ENCODE peak calls at places on chromosomes 11 and 22, in eight cellular contexts. Q is nephron progenitor cell, G is T47D, N is AG08396, W is ACHN, D is HEK293T, B is glutamatergic neuron, I is sigmoid colon. T is an unnamed sample.

GRCh38 chr22:31085493-31085824 is 4.3 kb downstream of the SMTN start:
- DNase-seq in Q (no peak), G (no peak), N (no peak), W (no peak), D (no peak), B (no peak), I (peak), T (no peak)

GRCh38 chr22:36349726-36350125 is 38.0 kb downstream of the MYH9 start:
- DNase-seq in Q (no peak), G (no peak), N (no peak), W (no peak), D (no peak), B (no peak), I (no peak), T (no peak)

GRCh38 chr11:32451808-32452207 is 16.5 kb upstream of the WT1 start:
- DNase-seq in Q (no peak), G (no peak), N (no peak), W (no peak), D (no peak), B (no peak), I (no peak), T (no peak)

GRCh38 chr22:49827853-49828598 is at the start of gene BRD1:
- DNase-seq in Q (peak), G (peak), N (peak), W (peak), D (peak), B (peak), I (no peak), T (peak)

GRCh38 chr11:35761887-35762286 is 99.3 kb downstream of the TRIM44 start:
- DNase-seq in Q (no peak), G (no peak), N (no peak), W (no peak), D (no peak), B (no peak), I (no peak), T (no peak)

GRCh38 chr11:130636672-130637463 is 188.4 kb downstream of the ADAMTS15 start:
- DNase-seq in Q (no peak), G (no peak), N (peak), W (peak), D (no peak), B (no peak), I (no peak), T (peak)

GRCh38 chr22:20428496-20429253 is 8.9 kb downstream of the SCARF2 start:
- DNase-seq in Q (no peak), G (no peak), N (no peak), W (no peak), D (no peak), B (no peak), I (peak), T (no peak)

GRCh38 chr11:15912291-15912690 is 444.1 kb downstream of the SOX6 start:
- DNase-seq in Q (no peak), G (no peak), N (no peak), W (no peak), D (no peak), B (no peak), I (no peak), T (no peak)

GRCh38 chr22:26636296-26636695 is 14.5 kb downstream of the CRYBA4 start:
- DNase-seq in Q (no peak), G (no peak), N (no peak), W (no peak), D (no peak), B (no peak), I (no peak), T (no peak)

GRCh38 chr22:19892249-19892879 is 37.7 kb upstream of the GNB1L start:
- DNase-seq in Q (peak), G (no peak), N (no peak), W (no peak), D (no peak), B (no peak), I (no peak), T (no peak)

GRCh38 chr11:57434640-57435546 is 8.0 kb upstream of the SLC43A3 start:
- DNase-seq in Q (no peak), G (no peak), N (peak), W (peak), D (no peak), B (no peak), I (no peak), T (peak)

GRCh38 chr11:23138761-23139160 is 278.5 kb upstream of the CCDC179 start:
- DNase-seq in Q (no peak), G (no peak), N (no peak), W (no peak), D (no peak), B (no peak), I (no peak), T (no peak)

GRCh38 chr11:92477686-92478085 is 253.1 kb downstream of the FAT3 start:
- DNase-seq in Q (no peak), G (no peak), N (no peak), W (no peak), D (no peak), B (no peak), I (no peak), T (no peak)

GRCh38 chr11:76124905-76125566 is 81.3 kb downstream of the WNT11 start:
- DNase-seq in Q (no peak), G (no peak), N (no peak), W (no peak), D (no peak), B (no peak), I (no peak), T (no peak)

GRCh38 chr11:100890779-100891178 is 203.7 kb downstream of the ARHGAP42 start:
- DNase-seq in Q (no peak), G (no peak), N (peak), W (peak), D (no peak), B (no peak), I (no peak), T (peak)

GRCh38 chr22:39236321-39237275 is 8.2 kb downstream of the PDGFB start:
- DNase-seq in Q (no peak), G (no peak), N (no peak), W (no peak), D (no peak), B (no peak), I (no peak), T (no peak)

GRCh38 chr22:50186789-50187523 is 1.2 kb downstream of the TRABD start:
- DNase-seq in Q (no peak), G (no peak), N (no peak), W (no peak), D (no peak), B (peak), I (no peak), T (peak)

GRCh38 chr11:65773784-65774411 is 6.9 kb downstream of the AP5B1 start:
- DNase-seq in Q (no peak), G (no peak), N (peak), W (no peak), D (peak), B (no peak), I (peak), T (no peak)

GRCh38 chr22:23381661-23382427 is 198.2 kb downstream of the IGLL1 start:
- DNase-seq in Q (no peak), G (no peak), N (no peak), W (no peak), D (no peak), B (no peak), I (no peak), T (no peak)

GRCh38 chr22:36644333-36644757 is 59.2 kb downstream of the CACNG2 start:
- DNase-seq in Q (peak), G (peak), N (peak), W (peak), D (peak), B (no peak), I (no peak), T (peak)

GRCh38 chr11:72758690-72759389 is 6.6 kb upstream of the ARAP1 start:
- DNase-seq in Q (no peak), G (no peak), N (peak), W (peak), D (peak), B (no peak), I (no peak), T (peak)

GRCh38 chr22:39177456-39177775 is 24.9 kb upstream of the CBX7 start:
- DNase-seq in Q (no peak), G (no peak), N (no peak), W (no peak), D (no peak), B (no peak), I (no peak), T (no peak)

GRCh38 chr22:48474881-48475280 is 1352.8 kb downstream of the BRD1 start:
- DNase-seq in Q (no peak), G (no peak), N (no peak), W (no peak), D (no peak), B (no peak), I (no peak), T (no peak)

GRCh38 chr22:48919851-48920589 is 907.7 kb downstream of the BRD1 start:
- DNase-seq in Q (no peak), G (no peak), N (no peak), W (no peak), D (no peak), B (no peak), I (peak), T (no peak)

GRCh38 chr11:110991621-110992355 is 253.7 kb upstream of the POU2AF2 start:
- DNase-seq in Q (no peak), G (no peak), N (no peak), W (no peak), D (no peak), B (no peak), I (peak), T (peak)

T was measured in foreskin fibroblast.